ENCODE peak calls at places on chromosomes 5 and 9, in ten cellular contexts. S, N, O, F, X, K, D, T, R and V are unnamed samples.
A peak's percentile ranks its signal among the peaks of the same experiment; 100 is the strongest.

GRCh38 chr5:136199408-136199807 is 6.4 kb upstream of the SMIM32 start:
- DNase-seq in S (no peak), N (no peak), O (no peak), F (no peak), X (no peak), K (no peak), D (no peak), T (no peak), R (no peak), V (no peak)

GRCh38 chr5:38130346-38130745 is 128.0 kb upstream of the EGFLAM start:
- DNase-seq in S (no peak), N (no peak), O (no peak), F (no peak), X (no peak), K (no peak), D (no peak), T (no peak), R (no peak), V (no peak)

GRCh38 chr9:133957328-133957727 is 34.8 kb downstream of the VAV2 start:
- DNase-seq in S (no peak), N (no peak), O (no peak), F (no peak), X (no peak), K (no peak), D (no peak), T (no peak), R (no peak), V (no peak)

GRCh38 chr9:98218562-98219363 is 26.3 kb upstream of the CORO2A start:
- DNase-seq in S (no peak), N (no peak), O (no peak), F (no peak), X (no peak), K (no peak), D (no peak), T (no peak), R (no peak), V (no peak)

GRCh38 chr5:54159153-54159836 is 151.1 kb downstream of the ARL15 start:
- DNase-seq in S (no peak), N (no peak), O (no peak), F (no peak), X (peak; percentile 74), K (no peak), D (no peak), T (no peak), R (no peak), V (peak; percentile 34)

GRCh38 chr5:35856186-35857003 is at the start of gene IL7R:
- DNase-seq in S (no peak), N (no peak), O (no peak), F (no peak), X (no peak), K (no peak), D (no peak), T (no peak), R (no peak), V (no peak)

GRCh38 chr5:150562832-150563231 is 54.9 kb downstream of the NDST1 start:
- DNase-seq in S (no peak), N (no peak), O (peak; percentile 14), F (no peak), X (peak; percentile 74), K (peak; percentile 56), D (no peak), T (no peak), R (no peak), V (peak; percentile 54)

GRCh38 chr9:124202447-124202971 is 55.2 kb upstream of the NEK6 start:
- DNase-seq in S (no peak), N (peak; percentile 56), O (no peak), F (peak; percentile 32), X (no peak), K (no peak), D (no peak), T (peak; percentile 30), R (no peak), V (peak; percentile 91)

GRCh38 chr5:72661405-72661804 is 154.2 kb upstream of the ZNF366 start:
- DNase-seq in S (no peak), N (no peak), O (no peak), F (no peak), X (peak; percentile 19), K (no peak), D (no peak), T (no peak), R (no peak), V (no peak)

GRCh38 chr5:107455111-107455544 is 215.6 kb downstream of the EFNA5 start:
- DNase-seq in S (no peak), N (no peak), O (no peak), F (no peak), X (no peak), K (no peak), D (no peak), T (no peak), R (no peak), V (no peak)

GRCh38 chr5:132102101-132102701 is 28.6 kb downstream of the CSF2 start:
- DNase-seq in S (no peak), N (no peak), O (no peak), F (no peak), X (no peak), K (no peak), D (peak; percentile 33), T (no peak), R (no peak), V (no peak)

GRCh38 chr5:29387384-29387783 is 1806.1 kb upstream of the CDH6 start:
- DNase-seq in S (no peak), N (no peak), O (no peak), F (no peak), X (no peak), K (no peak), D (no peak), T (no peak), R (no peak), V (no peak)
- TF ChIP-seq POLR2A in S (no peak), N (no peak), O (no peak), F (no peak), X (no peak), K (no peak), D (no peak), T (no peak), R (no peak), V (no peak)

GRCh38 chr5:138463335-138464017 is 1.8 kb upstream of the EGR1 start:
- DNase-seq in S (peak; percentile 68), N (no peak), O (no peak), F (no peak), X (peak; percentile 41), K (no peak), D (peak; percentile 51), T (peak; percentile 58), R (no peak), V (no peak)

GRCh38 chr5:138464388-138465287 is 641 bp upstream of the EGR1 start:
- DNase-seq in S (peak; percentile 96), N (peak; percentile 97), O (peak; percentile 99), F (peak; percentile 98), X (peak; percentile 97), K (peak; percentile 98), D (peak; percentile 98), T (peak; percentile 97), R (peak; percentile 88), V (peak; percentile 98)

GRCh38 chr5:138465288-138466057 is at the start of gene EGR1:
- DNase-seq in S (peak; percentile 96), N (peak; percentile 95), O (peak; percentile 97), F (peak; percentile 91), X (peak; percentile 94), K (peak; percentile 85), D (peak; percentile 97), T (peak; percentile 94), R (peak; percentile 91), V (peak; percentile 97)

GRCh38 chr5:138466058-138466899 is 1.0 kb downstream of the EGR1 start:
- DNase-seq in S (peak; percentile 59), N (no peak), O (no peak), F (no peak), X (peak; percentile 47), K (no peak), D (peak; percentile 44), T (peak; percentile 39), R (no peak), V (no peak)

GRCh38 chr5:138464018-138464387 is 1.3 kb upstream of the EGR1 start:
- DNase-seq in S (peak; percentile 98), N (peak; percentile 96), O (peak; percentile 94), F (peak; percentile 91), X (peak; percentile 94), K (peak; percentile 81), D (peak; percentile 93), T (peak; percentile 97), R (peak; percentile 96), V (peak; percentile 99)
- TF ChIP-seq POLR2A in S (peak; percentile 82), N (no peak), O (peak; percentile 82), F (no peak), X (peak; percentile 64), K (peak; percentile 33), D (peak; percentile 77), T (peak; percentile 77), R (peak; percentile 40), V (no peak)

DNA sequence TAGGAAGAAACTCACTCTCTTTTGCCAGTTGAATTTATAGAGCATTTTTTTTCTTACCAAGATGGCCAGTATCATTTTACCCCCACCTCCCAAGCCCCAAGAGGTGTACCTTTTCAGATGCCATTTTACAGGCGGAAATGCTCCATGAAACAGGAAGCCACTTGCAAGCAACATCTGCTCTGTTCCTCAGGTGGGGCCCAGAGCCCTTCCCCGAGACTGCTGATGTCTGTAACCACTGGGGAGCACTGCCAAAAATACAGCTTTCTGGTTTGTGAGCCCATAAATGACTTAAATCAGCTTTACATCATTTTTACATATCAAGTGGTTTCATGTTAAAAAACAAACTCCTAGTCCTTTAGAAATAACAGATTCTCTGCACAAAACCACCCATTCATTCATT is 42.9 kb upstream of the GARNL3 start:
- DNase-seq in S (no peak), N (no peak), O (no peak), F (no peak), X (no peak), K (no peak), D (no peak), T (no peak), R (no peak), V (no peak)
- TF ChIP-seq POLR2A in S (no peak), N (no peak), O (no peak), F (no peak), X (no peak), K (no peak), D (no peak), T (no peak), R (no peak), V (no peak)

GRCh38 chr9:137448569-137448962 is 7.4 kb upstream of the ENTPD8 start:
- DNase-seq in S (no peak), N (no peak), O (no peak), F (peak; percentile 7), X (no peak), K (no peak), D (no peak), T (no peak), R (no peak), V (no peak)
- TF ChIP-seq POLR2A in S (no peak), N (no peak), O (no peak), F (no peak), X (no peak), K (no peak), D (no peak), T (no peak), R (no peak), V (no peak)